ENCODE peak calls at places on chromosomes 13 and 19, in six cellular contexts. S is fibroblast of pulmonary artery, O is uterus, R is brain microvascular endothelial cell, Q is heart right ventricle, A is IMR-90. C is an unnamed sample.

GRCh38 chr19:6138511-6138910 is 3.0 kb downstream of the ACSBG2 start:
- DNase-seq in S (no peak), O (no peak), R (no peak), Q (no peak), A (no peak), C (no peak)

GRCh38 chr13:113360446-113360845 is 3.5 kb downstream of the GRTP1 start:
- DNase-seq in S (no peak), O (no peak), R (no peak), Q (no peak), A (no peak), C (no peak)

GRCh38 chr13:34361528-34361927 is 543.6 kb downstream of the RFC3 start:
- DNase-seq in S (no peak), O (no peak), R (no peak), Q (no peak), A (no peak), C (no peak)

GRCh38 chr19:38134538-38135149 is 89.4 kb downstream of the DPF1 start:
- DNase-seq in S (peak), O (no peak), R (peak), Q (peak), A (peak), C (peak)

GRCh38 chr19:3350014-3350663 is 16.2 kb upstream of the NFIC start:
- DNase-seq in S (no peak), O (no peak), R (no peak), Q (no peak), A (peak), C (peak)

GRCh38 chr19:15173746-15174404 is 26.9 kb downstream of the NOTCH3 start:
- DNase-seq in S (no peak), O (no peak), R (no peak), Q (no peak), A (no peak), C (peak)

GRCh38 chr19:38913958-38914357 is 2.0 kb upstream of the CCER2 start:
- DNase-seq in S (no peak), O (no peak), R (no peak), Q (no peak), A (no peak), C (no peak)

GRCh38 chr13:98284677-98285076 is 107.6 kb upstream of the RNF113B start:
- DNase-seq in S (no peak), O (no peak), R (no peak), Q (no peak), A (no peak), C (no peak)

GRCh38 chr19:29843180-29844051 is 31.6 kb downstream of the CCNE1 start:
- DNase-seq in S (peak), O (no peak), R (peak), Q (peak), A (no peak), C (peak)

GRCh38 chr13:45004096-45004495 is 14.8 kb downstream of the GPALPP1 start:
- DNase-seq in S (no peak), O (no peak), R (no peak), Q (no peak), A (no peak), C (no peak)

GRCh38 chr13:31749929-31750328 is 10.6 kb downstream of the RXFP2 start:
- DNase-seq in S (peak), O (no peak), R (peak), Q (no peak), A (peak), C (peak)

GRCh38 chr13:74197686-74198085 is 63.5 kb upstream of the KLF12 start:
- DNase-seq in S (no peak), O (no peak), R (no peak), Q (no peak), A (no peak), C (no peak)

GRCh38 chr13:63628310-63628709 is 2212.7 kb upstream of the PCDH20 start:
- DNase-seq in S (no peak), O (no peak), R (no peak), Q (no peak), A (no peak), C (no peak)

GRCh38 chr13:37715606-37716015 is 117.0 kb upstream of the POSTN start:
- DNase-seq in S (peak), O (no peak), R (peak), Q (no peak), A (peak), C (peak)

GRCh38 chr13:98918771-98919170 is 59.1 kb downstream of the DOCK9 start:
- DNase-seq in S (no peak), O (no peak), R (no peak), Q (no peak), A (no peak), C (no peak)

GRCh38 chr19:55638864-55639359 is 1.9 kb upstream of the ZNF580 start:
- DNase-seq in S (peak), O (no peak), R (no peak), Q (no peak), A (peak), C (peak)

GRCh38 chr13:84896128-84896527 is 903.1 kb downstream of the SLITRK6 start:
- DNase-seq in S (peak), O (no peak), R (peak), Q (no peak), A (peak), C (peak)

GRCh38 chr13:46629811-46630413 is 76.9 kb downstream of the LRCH1 start:
- DNase-seq in S (no peak), O (no peak), R (no peak), Q (no peak), A (no peak), C (no peak)

GRCh38 chr19:48122421-48122820 is 11.8 kb upstream of the PLA2G4C start:
- DNase-seq in S (no peak), O (no peak), R (no peak), Q (no peak), A (no peak), C (no peak)

GRCh38 chr13:102580552-102581169 is 16.1 kb upstream of the TPP2 start:
- DNase-seq in S (peak), O (peak), R (peak), Q (peak), A (peak), C (peak)

GRCh38 chr13:98994896-98995295 is 17.0 kb upstream of the DOCK9 start:
- DNase-seq in S (no peak), O (no peak), R (no peak), Q (no peak), A (no peak), C (no peak)

GRCh38 chr13:44972956-44973581 is 16.2 kb downstream of the NUFIP1 start:
- DNase-seq in S (peak), O (no peak), R (no peak), Q (no peak), A (peak), C (peak)

GRCh38 chr13:99828114-99828513 is 143.5 kb downstream of the ZIC5 start:
- DNase-seq in S (no peak), O (no peak), R (no peak), Q (no peak), A (no peak), C (no peak)

GRCh38 chr13:99895428-99895998 is 76.1 kb downstream of the ZIC5 start:
- DNase-seq in S (peak), O (no peak), R (no peak), Q (no peak), A (no peak), C (no peak)

GRCh38 chr13:85543144-85543543 is 256.1 kb downstream of the SLITRK6 start:
- DNase-seq in S (peak), O (no peak), R (no peak), Q (no peak), A (no peak), C (peak)

GRCh38 chr13:105971312-105971711 is 564.1 kb downstream of the EFNB2 start:
- DNase-seq in S (peak), O (no peak), R (no peak), Q (no peak), A (no peak), C (no peak)

DNA sequence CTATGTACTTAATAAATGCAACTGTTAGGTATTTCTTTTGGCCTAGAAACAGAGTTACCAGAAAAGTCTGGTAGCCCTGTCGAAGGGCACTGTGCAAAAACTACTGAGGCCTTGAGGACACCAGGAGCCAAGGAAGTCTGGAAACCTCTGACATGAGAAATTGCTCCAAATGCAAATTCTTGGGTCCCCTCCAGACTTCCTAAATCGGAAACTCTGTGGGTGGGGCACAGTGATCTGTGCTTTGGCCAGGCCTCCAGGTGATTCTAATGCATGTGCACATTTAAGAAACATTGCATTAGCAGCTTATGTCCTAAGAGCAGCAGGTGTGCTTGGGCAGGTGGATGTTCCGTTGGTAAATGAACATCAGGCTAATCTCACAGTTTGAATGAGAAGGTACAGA is 50.0 kb downstream of the STARD13 start:
- DNase-seq in S (no peak), O (no peak), R (no peak), Q (no peak), A (no peak), C (no peak)
- H3K4me3 ChIP-seq in S (no peak), O (no peak), R (no peak), Q (no peak), A (no peak), C (no peak)

DNA sequence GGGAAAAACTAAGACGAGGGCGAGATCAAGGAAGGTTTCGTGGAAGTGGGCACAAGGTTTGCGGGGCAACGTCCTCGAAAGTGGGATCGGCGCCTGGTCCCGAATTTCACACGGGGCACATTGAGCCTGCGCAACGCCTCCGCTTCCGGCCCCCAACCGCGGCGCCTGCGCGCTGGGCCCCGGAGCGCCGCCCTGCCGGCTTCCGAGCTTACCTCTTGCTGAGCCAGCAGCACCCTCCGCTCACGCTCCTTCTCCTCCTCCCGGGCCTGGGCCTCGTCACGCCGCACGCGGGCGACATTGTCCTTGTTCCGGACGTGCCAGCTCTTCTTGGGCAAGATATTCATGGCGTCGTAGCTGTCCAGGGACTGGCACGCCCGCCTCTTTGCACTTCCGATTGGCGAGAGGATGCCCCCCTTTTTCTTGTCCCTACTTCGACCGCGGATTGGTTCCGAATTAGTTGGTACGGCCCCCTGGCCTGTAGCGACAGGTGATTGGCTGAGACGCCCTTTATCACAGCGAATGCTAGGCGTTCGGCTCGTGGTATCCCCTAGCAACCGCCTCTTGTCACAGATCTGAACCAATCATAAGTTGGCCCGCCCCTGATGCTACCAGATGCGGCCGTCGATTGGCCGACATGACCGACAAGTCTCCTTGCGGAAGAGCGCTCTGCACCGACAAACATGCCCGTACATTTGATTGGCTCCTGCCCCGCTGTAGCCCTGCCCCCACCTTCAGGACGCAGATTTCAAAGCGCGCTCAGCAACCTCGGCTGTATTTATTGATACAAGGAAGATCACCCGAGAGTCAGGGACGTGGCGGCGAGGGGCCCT is at the start of gene LENG1:
- DNase-seq in S (peak), O (peak), R (peak), Q (peak), A (peak), C (peak)
- TF ChIP-seq CTCF in S (no peak), O (peak), R (peak), Q (peak), A (peak), C (peak)

GRCh38 chr13:42875448-42876269 is 94.3 kb downstream of the FAM216B start:
- DNase-seq in S (peak), O (no peak), R (peak), Q (no peak), A (peak), C (peak)
- H3K4me3 ChIP-seq in S (no peak), O (no peak), R (no peak), Q (no peak), A (no peak), C (no peak)

GRCh38 chr13:23888658-23889597 is at the start of gene MIPEP:
- DNase-seq in S (peak), O (peak), R (peak), Q (peak), A (peak), C (peak)

DNA sequence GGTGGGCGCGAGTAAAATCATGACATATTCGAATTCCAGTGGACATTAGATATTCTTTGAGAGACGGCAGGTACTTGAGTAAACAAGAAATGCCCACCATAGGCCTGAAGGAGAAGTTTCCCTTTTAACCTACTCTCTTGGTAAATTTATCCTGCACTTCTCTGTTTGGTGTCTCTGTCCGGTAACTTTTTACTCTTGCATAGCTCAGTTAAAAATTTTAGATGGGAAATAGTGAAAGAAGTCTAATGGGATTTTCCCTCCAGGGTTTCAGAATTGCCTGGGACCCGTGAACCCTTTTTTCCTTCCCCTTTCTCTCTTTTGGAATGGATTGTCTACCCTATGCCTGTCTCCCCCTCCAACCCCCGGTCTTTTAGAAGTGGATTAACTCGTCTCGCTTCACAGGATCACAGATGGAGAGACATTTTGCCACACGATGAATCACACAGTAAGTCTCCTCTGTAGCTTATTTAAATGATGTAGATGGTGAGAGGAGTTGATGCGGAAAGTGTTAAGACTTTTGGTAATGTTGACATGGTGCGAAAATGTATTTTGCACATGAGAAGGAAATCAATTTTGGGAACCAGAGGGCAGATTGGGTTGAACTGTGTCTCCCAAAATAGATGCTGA is 511 bp upstream of the MIPEP start:
- DNase-seq in S (no peak), O (no peak), R (no peak), Q (no peak), A (no peak), C (no peak)
- TF ChIP-seq CTCF in S (no peak), O (no peak), R (no peak), Q (no peak), A (no peak), C (no peak)

GRCh38 chr19:53103903-53104203 is 631 bp upstream of the ZNF160 start:
- DNase-seq in S (no peak), O (no peak), R (no peak), Q (no peak), A (no peak), C (no peak)
- H3K4me3 ChIP-seq in S (peak), O (peak), R (peak), Q (peak), A (peak), C (peak)

GRCh38 chr19:50702870-50703829 is 16.5 kb downstream of the SHANK1 start:
- DNase-seq in S (peak), O (no peak), R (no peak), Q (no peak), A (peak), C (no peak)
- TF ChIP-seq CTCF in S (no peak), O (no peak), R (no peak), Q (no peak), A (no peak), C (no peak)

DNA sequence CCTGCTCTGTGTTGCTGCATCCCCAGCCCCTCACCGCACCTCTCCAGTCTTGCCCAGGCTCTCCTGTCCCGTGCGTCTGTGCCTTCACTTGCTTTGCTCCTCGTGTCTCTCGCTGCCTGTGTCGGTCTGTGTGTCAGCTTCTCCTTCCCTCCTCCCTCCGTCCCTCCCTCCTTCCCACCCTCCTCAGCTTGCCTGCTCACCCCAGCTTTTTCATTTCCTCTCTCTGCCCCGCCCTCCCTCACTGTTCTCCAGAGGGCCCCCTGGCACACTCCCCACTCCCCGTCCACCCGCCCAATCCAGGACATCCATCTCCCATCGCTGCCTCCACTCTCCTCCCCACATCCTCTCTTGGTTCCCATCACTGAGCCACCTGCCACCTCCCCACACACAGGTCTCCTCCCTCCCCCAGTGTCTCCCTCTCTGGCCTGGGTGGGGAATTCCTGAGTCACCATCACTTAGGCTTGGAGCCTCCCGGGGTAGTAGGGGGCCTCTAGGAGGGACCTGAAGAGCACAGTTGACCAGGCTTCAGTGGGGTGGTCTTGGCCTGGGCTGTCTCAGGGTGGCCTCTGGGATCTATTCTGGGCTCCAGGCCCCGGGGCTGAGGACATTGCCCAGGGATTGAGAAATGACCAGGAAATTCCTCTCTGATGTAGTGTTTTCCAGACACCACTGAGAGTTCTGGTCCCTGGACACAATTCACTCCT is at the start of gene PTGIR:
- DNase-seq in S (peak), O (peak), R (peak), Q (peak), A (peak), C (peak)
- H3K4me3 ChIP-seq in S (peak), O (no peak), R (no peak), Q (peak), A (peak), C (no peak)

GRCh38 chr19:50839712-50840655 is 6.6 kb upstream of the KLK15 start:
- DNase-seq in S (no peak), O (no peak), R (no peak), Q (no peak), A (no peak), C (no peak)
- TF ChIP-seq CTCF in S (no peak), O (no peak), R (no peak), Q (no peak), A (no peak), C (no peak)